ENCODE peak calls at places on chromosomes 4 and X, in seven cellular contexts. L, R, O, H, X, G and S are unnamed samples.

GRCh38 chrX:133953785-133954355 is 31.5 kb downstream of the GPC3 start:
- DNase-seq in G (no peak), X (no peak), L (no peak), R (no peak), O (no peak), H (no peak), S (no peak)

GRCh38 chr4:124904723-124905390 is 192.3 kb upstream of the ANKRD50 start:
- DNase-seq in R (no peak), H (no peak), O (no peak), X (no peak), G (no peak), L (no peak), S (no peak)

GRCh38 chr4:150849016-150849415 is 166.1 kb downstream of the LRBA start:
- DNase-seq in L (no peak), R (no peak), H (no peak), G (peak), X (no peak), O (no peak), S (peak)

GRCh38 chrX:120499301-120500097 is 30.4 kb upstream of the LAMP2 start:
- DNase-seq in R (peak), G (no peak), X (no peak), O (no peak), L (no peak), H (no peak), S (no peak)

GRCh38 chr4:8598391-8599090 is 6.0 kb downstream of the CPZ start:
- DNase-seq in X (no peak), G (no peak), R (no peak), O (no peak), L (no peak), H (no peak), S (no peak)

GRCh38 chr4:1236103-1236641 is 12.8 kb downstream of the CTBP1 start:
- DNase-seq in X (no peak), L (no peak), H (no peak), G (no peak), O (no peak), R (no peak), S (no peak)

GRCh38 chr4:83191026-83191425 is 76.5 kb upstream of the PLAC8 start:
- DNase-seq in L (no peak), R (no peak), G (no peak), X (no peak), O (no peak), H (no peak), S (no peak)

GRCh38 chr4:83356899-83357661 is 22.4 kb upstream of the HPSE start:
- DNase-seq in X (no peak), L (no peak), O (peak), G (peak), H (no peak), R (peak), S (peak)

GRCh38 chr4:16083217-16084191 is at the start of gene PROM1:
- DNase-seq in X (peak), R (no peak), L (peak), H (peak), G (peak), O (no peak), S (peak)

GRCh38 chr4:107866726-107867125 is 42.0 kb downstream of the SGMS2 start:
- DNase-seq in H (no peak), R (no peak), L (no peak), G (no peak), O (no peak), X (no peak), S (no peak)

GRCh38 chrX:100478714-100479113 is 68.6 kb upstream of the PCDH19 start:
- DNase-seq in L (no peak), H (no peak), R (no peak), G (no peak), X (no peak), O (no peak), S (peak)

GRCh38 chr4:55979562-55979961 is 30.8 kb downstream of the CEP135 start:
- DNase-seq in O (no peak), H (no peak), R (no peak), G (no peak), X (no peak), L (no peak), S (peak)

GRCh38 chrX:134718329-134719317 is 60.4 kb upstream of the PLAC1 start:
- DNase-seq in H (no peak), L (no peak), G (peak), R (peak), X (no peak), O (peak), S (peak)

GRCh38 chrX:54427837-54428424 is 12.3 kb upstream of the TSR2 start:
- DNase-seq in L (no peak), R (no peak), O (no peak), H (no peak), X (no peak), G (no peak), S (peak)

DNA sequence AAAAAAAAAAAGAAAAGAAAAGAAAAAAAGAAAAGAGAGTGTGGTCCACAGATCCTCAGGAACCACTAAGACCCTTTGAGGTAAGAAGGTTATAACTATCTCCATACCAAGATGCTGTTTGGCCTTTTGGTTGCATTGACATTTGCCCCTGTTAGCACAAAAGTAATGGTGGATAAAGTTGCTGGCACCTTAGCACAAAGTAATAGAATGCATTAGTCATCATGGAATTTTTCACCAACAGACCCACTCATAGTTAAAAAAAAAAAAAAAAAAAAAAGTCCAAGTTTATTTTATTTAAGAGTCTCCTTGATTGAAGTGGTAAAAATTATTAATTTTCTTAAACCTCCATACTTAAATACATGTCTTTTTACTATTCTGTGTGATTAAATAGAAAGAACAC is 78.4 kb upstream of the RBPJ start:
- DNase-seq in G (no peak), O (no peak), L (no peak), R (peak), X (no peak), H (no peak), S (no peak)
- H2BK5ac ChIP-seq in G (no peak), O (no peak), L (no peak), R (no peak), X (no peak), H (no peak), S (no peak)

GRCh38 chr4:5923306-5923830 is 30.5 kb upstream of the CRMP1 start:
- DNase-seq in L (no peak), G (no peak), R (no peak), O (no peak), X (no peak), H (no peak), S (no peak)

GRCh38 chr4:5926601-5927000 is 33.7 kb upstream of the CRMP1 start:
- DNase-seq in L (no peak), R (no peak), X (no peak), G (no peak), O (no peak), H (no peak), S (no peak)

GRCh38 chr4:5922556-5922955 is 29.7 kb upstream of the CRMP1 start:
- DNase-seq in O (no peak), H (no peak), L (no peak), R (no peak), G (no peak), X (no peak), S (no peak)

GRCh38 chr4:5925419-5926187 is 32.7 kb upstream of the CRMP1 start:
- DNase-seq in X (no peak), O (no peak), R (no peak), L (no peak), H (peak), G (no peak), S (no peak)

GRCh38 chr4:5924466-5925125 is 31.7 kb upstream of the CRMP1 start:
- DNase-seq in L (no peak), X (no peak), G (no peak), O (no peak), R (no peak), H (peak), S (no peak)
- H2BK5ac ChIP-seq in L (peak), X (no peak), G (no peak), O (no peak), R (no peak), H (no peak), S (no peak)

DNA sequence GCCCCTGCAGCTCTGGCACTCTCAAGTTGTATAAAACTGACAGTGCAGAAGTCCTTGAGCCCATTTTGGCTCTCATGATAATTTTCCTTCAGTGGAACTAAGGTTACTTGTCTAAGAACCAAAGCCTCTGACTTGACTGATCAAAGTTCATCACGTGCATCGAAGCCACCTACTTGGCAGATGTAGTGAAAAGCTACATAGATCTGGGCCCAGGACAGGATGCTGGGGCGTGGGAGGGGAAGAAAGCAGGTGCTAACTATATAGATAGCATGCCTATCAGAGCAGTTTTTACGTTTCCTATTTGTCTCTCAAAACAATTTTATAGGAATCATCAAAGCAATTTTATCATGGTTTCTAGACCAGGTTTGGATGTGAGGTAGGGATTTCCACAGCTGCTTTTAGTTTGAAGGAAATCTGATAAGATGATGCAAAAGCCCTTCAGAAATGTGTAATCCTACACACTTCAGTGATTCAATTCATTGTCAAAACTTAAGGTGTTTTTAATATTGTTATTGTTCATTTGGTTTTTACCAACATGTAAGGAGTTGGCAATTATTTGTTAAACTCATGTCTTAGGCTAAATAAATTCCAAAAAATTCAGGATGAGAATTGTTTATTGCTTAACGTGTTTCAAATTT is 1.2 kb upstream of the CD40LG start:
- DNase-seq in R (no peak), O (no peak), H (no peak), L (no peak), G (no peak), X (no peak), S (no peak)
- H2BK5ac ChIP-seq in R (no peak), O (no peak), H (no peak), L (no peak), G (no peak), X (no peak), S (no peak)

GRCh38 chr4:163380703-163381102 is 37.0 kb downstream of the NPY5R start:
- DNase-seq in O (no peak), H (no peak), L (no peak), G (no peak), R (no peak), X (no peak), S (no peak)

GRCh38 chr4:163385466-163385865 is 41.8 kb downstream of the NPY5R start:
- DNase-seq in L (no peak), O (no peak), X (no peak), G (peak), R (no peak), H (no peak), S (peak)

GRCh38 chr4:163382178-163382869 is 38.6 kb downstream of the NPY5R start:
- DNase-seq in O (no peak), L (no peak), R (no peak), X (no peak), G (peak), H (no peak), S (no peak)

GRCh38 chr4:163384926-163385325 is 41.2 kb downstream of the NPY5R start:
- DNase-seq in L (no peak), R (no peak), H (no peak), X (no peak), G (peak), O (peak), S (no peak)

DNA sequence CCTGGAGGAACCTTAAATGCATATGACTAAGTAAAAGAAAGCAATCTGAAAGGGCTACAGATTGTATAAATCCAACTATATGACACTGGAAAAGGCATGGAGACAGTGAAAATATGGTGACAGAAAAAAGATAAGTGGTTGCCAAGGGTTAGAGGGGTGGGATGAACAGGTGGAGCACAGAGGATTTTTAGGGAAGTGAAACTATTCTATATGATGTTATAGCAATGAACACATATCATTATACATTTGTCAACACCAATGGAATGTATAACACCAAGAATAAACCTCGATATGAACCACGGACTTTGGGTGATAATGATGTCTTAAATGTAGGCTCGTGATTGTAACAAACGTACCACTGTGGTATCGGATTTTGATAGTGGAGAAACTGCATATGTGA is 40.7 kb downstream of the NPY5R start:
- DNase-seq in X (no peak), R (no peak), O (no peak), L (no peak), H (no peak), G (no peak), S (no peak)
- H2BK5ac ChIP-seq in X (no peak), R (no peak), O (no peak), L (no peak), H (no peak), G (no peak), S (no peak)

DNA sequence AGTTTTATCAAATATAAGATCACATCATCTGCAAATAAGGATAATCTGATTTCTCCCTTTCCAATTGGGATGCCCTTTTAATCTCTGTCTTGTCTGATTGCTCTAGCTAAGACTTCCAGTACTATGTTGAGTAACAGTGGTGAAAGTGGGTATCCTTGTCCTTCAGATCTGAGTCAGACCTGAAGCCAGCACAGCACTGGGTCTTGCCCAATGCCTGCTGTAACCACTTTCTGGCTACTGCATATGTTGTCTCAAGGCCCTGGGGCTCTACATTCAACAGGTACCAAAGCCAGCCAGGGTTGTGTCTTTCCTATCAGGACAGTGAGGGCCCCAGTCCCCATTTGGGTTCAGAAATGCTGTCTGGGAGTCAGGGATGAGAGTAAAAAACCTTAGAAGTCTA is 90.3 kb downstream of the CYSLTR1 start:
- DNase-seq in L (no peak), O (no peak), G (no peak), X (no peak), H (no peak), R (no peak), S (no peak)
- H2BK5ac ChIP-seq in L (no peak), O (no peak), G (no peak), X (no peak), H (no peak), R (no peak), S (no peak)

DNA sequence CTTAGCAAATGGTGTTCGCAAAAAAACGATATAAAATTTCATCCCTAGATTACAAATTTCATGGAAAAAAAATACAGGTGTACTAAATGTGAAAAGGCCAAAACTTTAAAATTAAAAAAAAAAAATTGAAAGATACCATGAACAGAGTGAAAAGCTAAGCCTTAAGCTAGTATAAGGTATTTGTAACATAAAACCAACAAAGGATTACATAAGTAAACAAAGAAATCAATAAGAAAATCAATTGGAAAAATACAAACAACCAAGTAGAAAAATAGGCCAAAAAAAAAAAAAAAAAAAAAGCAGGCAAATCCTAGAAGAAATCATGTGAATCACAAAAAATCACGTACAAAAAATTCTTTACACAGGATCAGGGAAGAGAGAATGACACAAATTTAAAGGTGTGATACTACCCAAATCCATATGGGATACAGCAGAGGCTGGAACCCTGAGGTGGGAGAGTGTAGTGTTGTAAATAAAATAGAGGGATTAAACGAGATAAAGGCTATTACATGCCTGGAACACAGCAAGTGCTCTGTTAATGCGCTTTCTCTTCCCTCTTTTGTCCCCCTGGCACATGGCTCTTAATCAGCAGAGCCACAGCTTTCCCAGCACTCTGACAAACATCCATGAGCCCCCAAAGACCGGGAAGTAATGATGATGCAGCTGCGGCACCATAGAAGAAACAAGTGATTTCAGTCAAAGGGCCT is 85.7 kb downstream of the RASL11B start:
- DNase-seq in O (no peak), X (no peak), H (no peak), R (no peak), G (no peak), L (no peak), S (peak)
- H2BK5ac ChIP-seq in O (no peak), X (no peak), H (no peak), R (no peak), G (no peak), L (no peak), S (no peak)